ENCODE peak calls at places on chromosomes 3 and 15, in eight cellular contexts. O is neural progenitor cell, G is HCT116, Y is hepatocyte, N is SK-N-SH, U is MM.1S, T is GM23338, E is PC-3. A is an unnamed sample.

GRCh38 chr3:108940568-108941285 is 13.0 kb downstream of the GUCA1C start:
- DNase-seq in Y (no peak), U (no peak), N (no peak), E (no peak), O (no peak), G (no peak), T (no peak), A (no peak)

GRCh38 chr15:36877796-36878744 is 222.3 kb downstream of the MEIS2 start:
- DNase-seq in O (peak; percentile 57), G (no peak), E (no peak), N (no peak), T (peak; percentile 63), Y (no peak), U (no peak), A (no peak)

GRCh38 chr15:100943074-100943473 is 23.9 kb downstream of the LRRK1 start:
- DNase-seq in T (no peak), U (no peak), O (no peak), E (no peak), G (no peak), Y (no peak), N (no peak), A (peak; percentile 30)

GRCh38 chr15:62142736-62143135 is 22.3 kb downstream of the C2CD4B start:
- DNase-seq in N (no peak), G (no peak), Y (no peak), O (no peak), U (no peak), E (peak; percentile 38), T (peak; percentile 54), A (no peak)

GRCh38 chr15:89826671-89827655 is 12.3 kb upstream of the ANPEP start:
- DNase-seq in O (no peak), T (no peak), Y (no peak), N (peak; percentile 18), U (no peak), E (no peak), G (no peak), A (no peak)

GRCh38 chr3:103991461-103992115 is 1375.1 kb upstream of the ALCAM start:
- DNase-seq in U (no peak), N (no peak), O (peak; percentile 51), E (peak; percentile 57), T (peak; percentile 75), Y (no peak), G (peak; percentile 18), A (peak; percentile 5)

GRCh38 chr3:190424108-190424477 is 25.6 kb downstream of the TMEM207 start:
- DNase-seq in O (no peak), E (no peak), U (no peak), Y (no peak), N (no peak), T (no peak), G (no peak), A (no peak)

GRCh38 chr3:156681003-156681402 is 6.6 kb downstream of the TIPARP start:
- DNase-seq in Y (peak; percentile 73), T (peak; percentile 79), G (no peak), N (peak; percentile 55), E (peak; percentile 88), O (peak; percentile 25), U (peak; percentile 55), A (no peak)

GRCh38 chr3:183278479-183279088 is 25.5 kb downstream of the B3GNT5 start:
- DNase-seq in U (no peak), O (no peak), G (no peak), N (no peak), E (peak; percentile 94), Y (no peak), T (no peak), A (no peak)

GRCh38 chr3:172816968-172817367 is 66.4 kb downstream of the ECT2 start:
- DNase-seq in T (no peak), Y (no peak), N (no peak), O (no peak), U (no peak), G (no peak), E (no peak), A (no peak)

GRCh38 chr3:170040283-170040907 is 2.6 kb downstream of the GPR160 start:
- DNase-seq in T (peak; percentile 28), O (peak; percentile 42), G (no peak), Y (no peak), N (no peak), E (no peak), U (no peak), A (no peak)

GRCh38 chr3:27289769-27290413 is 79.3 kb downstream of the NEK10 start:
- DNase-seq in G (no peak), T (no peak), U (no peak), Y (no peak), N (no peak), E (peak; percentile 60), O (no peak), A (no peak)

GRCh38 chr3:46353639-46354410 is at the start of gene CCR2:
- DNase-seq in U (peak; percentile 33), E (no peak), N (no peak), T (no peak), Y (peak; percentile 18), G (no peak), O (no peak), A (no peak)

GRCh38 chr15:101024709-101025108 is 105.6 kb downstream of the LRRK1 start:
- DNase-seq in T (no peak), Y (no peak), O (no peak), U (no peak), G (no peak), E (no peak), N (no peak), A (no peak)

GRCh38 chr15:43939070-43939469 is 112.3 kb downstream of the WDR76 start:
- DNase-seq in O (no peak), N (peak; percentile 40), Y (no peak), T (peak; percentile 59), E (peak; percentile 75), U (no peak), G (peak; percentile 12), A (peak; percentile 13)

GRCh38 chr3:136979684-136980083 is 21.9 kb downstream of the IL20RB start:
- DNase-seq in T (no peak), Y (no peak), G (no peak), N (no peak), U (no peak), O (no peak), E (no peak), A (no peak)

GRCh38 chr15:93462690-93463089 is 373.7 kb upstream of the RGMA start:
- DNase-seq in N (no peak), O (no peak), T (no peak), U (no peak), Y (no peak), E (no peak), G (no peak), A (no peak)

GRCh38 chr15:93460717-93461116 is 371.7 kb upstream of the RGMA start:
- DNase-seq in E (no peak), Y (no peak), O (no peak), T (no peak), N (no peak), U (no peak), G (no peak), A (no peak)

GRCh38 chr15:93467327-93467726 is 378.3 kb upstream of the RGMA start:
- DNase-seq in O (no peak), Y (no peak), E (no peak), N (no peak), U (no peak), T (no peak), G (no peak), A (no peak)

GRCh38 chr15:93470042-93470441 is 381.0 kb upstream of the RGMA start:
- DNase-seq in O (no peak), T (peak; percentile 63), U (no peak), E (no peak), Y (no peak), G (no peak), N (no peak), A (no peak)

DNA sequence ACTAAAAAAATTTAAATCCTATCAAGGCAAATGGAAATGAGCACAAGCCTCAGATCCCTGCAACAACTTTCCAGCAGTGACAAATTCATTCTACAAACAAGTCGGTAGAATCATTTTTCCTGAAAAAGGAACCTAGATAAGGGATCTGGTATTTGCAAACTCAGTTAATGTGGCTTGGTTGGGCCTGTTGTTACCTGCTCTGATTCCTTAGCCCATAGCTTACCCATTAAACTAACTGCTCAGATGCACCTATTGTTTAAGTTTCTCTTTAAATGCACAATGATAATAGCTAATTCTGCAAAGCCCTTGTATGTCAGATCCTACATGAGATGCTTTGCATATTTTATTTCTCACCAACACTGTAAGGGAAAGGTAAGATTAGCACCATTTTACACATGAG is 377.4 kb upstream of the RGMA start:
- DNase-seq in G (no peak), T (no peak), Y (no peak), N (no peak), O (peak; percentile 28), U (no peak), E (no peak), A (no peak)
- H3K27ac ChIP-seq in G (no peak overlapping the region), T (no peak overlapping the region), Y (no peak overlapping the region), N (no peak overlapping the region), O (peak overlapping the region; percentile 55), U (no peak overlapping the region), E (no peak overlapping the region), A (no peak overlapping the region)

DNA sequence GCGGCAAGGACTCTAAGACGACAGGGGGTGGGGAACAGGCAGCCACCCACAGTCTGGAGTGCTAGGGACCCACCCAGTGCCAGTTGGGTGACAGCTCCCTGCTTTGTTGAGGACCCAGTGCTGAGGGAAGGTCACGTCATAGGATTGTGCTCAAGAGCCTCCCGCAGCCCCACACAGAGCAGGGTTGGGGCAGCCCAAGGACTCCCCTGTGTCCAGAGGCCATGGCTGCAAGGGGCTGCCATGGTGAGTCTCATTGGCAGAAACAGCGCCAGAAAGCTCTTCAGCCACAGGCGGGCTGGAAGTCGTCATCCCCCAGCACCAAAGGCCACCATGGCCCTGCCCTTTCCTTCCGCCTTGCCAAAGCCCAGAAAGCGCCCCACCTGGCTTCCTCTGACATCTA is 37.0 kb upstream of the PLXNA1 start:
- DNase-seq in T (no peak), U (no peak), E (no peak), G (no peak), O (no peak), Y (no peak), N (no peak), A (no peak)
- TF ChIP-seq EZH2phosphoT487 in T (no peak), U (no peak), E (no peak), G (no peak), O (no peak), Y (no peak), N (no peak), A (no peak)

GRCh38 chr3:181824961-181825360 is 113.2 kb downstream of the SOX2 start:
- DNase-seq in Y (no peak), U (no peak), O (peak; percentile 13), G (no peak), N (no peak), E (no peak), T (peak; percentile 33), A (no peak)
- H3K27ac ChIP-seq in Y (no peak overlapping the region), U (no peak overlapping the region), O (no peak overlapping the region), G (no peak overlapping the region), N (no peak overlapping the region), E (no peak overlapping the region), T (no peak overlapping the region), A (no peak overlapping the region)

DNA sequence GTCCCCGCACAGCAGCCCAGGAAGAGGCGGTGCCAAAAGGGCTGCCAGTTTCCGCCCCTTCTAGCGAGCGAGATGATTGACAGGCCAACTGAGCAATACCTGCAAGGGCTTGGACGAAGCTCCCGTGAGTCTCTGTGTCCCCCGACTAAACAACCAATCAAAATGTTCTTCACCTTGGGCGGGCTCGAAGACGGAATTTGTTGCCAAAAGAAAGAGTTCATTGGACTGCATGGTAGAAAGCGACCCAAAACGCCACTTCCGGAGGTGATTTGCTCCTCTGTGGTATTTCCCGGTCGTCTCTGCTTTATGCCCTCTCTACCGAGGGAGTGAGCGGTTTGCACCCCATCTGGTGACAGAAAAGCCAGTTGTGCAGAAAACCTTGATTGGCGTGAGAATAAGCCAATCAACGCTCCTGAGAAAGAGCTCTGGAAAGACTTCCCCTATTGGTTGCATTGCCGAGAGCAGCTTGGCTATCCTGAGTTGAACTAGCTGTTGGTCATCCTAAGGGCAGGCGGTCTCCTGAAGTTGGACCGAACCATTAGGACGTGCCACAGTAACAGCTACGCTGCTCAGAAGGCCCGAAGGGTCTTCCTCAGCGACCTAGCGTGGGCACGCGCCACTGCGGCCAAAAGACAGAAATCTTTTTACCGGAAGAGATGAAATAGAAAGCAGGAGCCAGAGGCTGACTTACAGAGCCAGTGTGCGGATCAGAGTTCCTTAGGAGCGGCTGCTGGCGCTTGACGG is 545 bp upstream of the UBP1 start:
- DNase-seq in O (peak; percentile 98), Y (peak; percentile 95), U (peak; percentile 100), T (peak; percentile 100), G (peak; percentile 100), N (peak; percentile 83), E (peak; percentile 100), A (peak; percentile 100)
- TF ChIP-seq EZH2phosphoT487 in O (no peak), Y (no peak), U (no peak), T (no peak), G (no peak), N (no peak), E (no peak), A (no peak)